ENCODE peak calls at places on chromosomes 3 and 15, in seven cellular contexts. W, K, G, Y, J, F and R are unnamed samples.

GRCh38 chr3:195209836-195210551 is 61.0 kb downstream of the XXYLT1 start:
- DNase-seq in G (peak), Y (peak), F (no peak), J (no peak), K (no peak), W (no peak), R (no peak)

GRCh38 chr3:66428733-66429132 is 72.1 kb downstream of the LRIG1 start:
- DNase-seq in J (peak), W (peak), K (peak), F (peak), G (peak), Y (no peak), R (peak)

GRCh38 chr3:54176106-54176505 is 53.8 kb downstream of the CACNA2D3 start:
- DNase-seq in F (no peak), J (no peak), Y (no peak), W (no peak), K (no peak), G (peak), R (no peak)

GRCh38 chr3:11300970-11301369 is 28.8 kb downstream of the ATG7 start:
- DNase-seq in G (no peak), J (no peak), W (no peak), F (no peak), Y (no peak), K (no peak), R (no peak)

GRCh38 chr15:100147828-100148227 is 193.9 kb downstream of the ADAMTS17 start:
- DNase-seq in G (peak), Y (no peak), F (no peak), K (no peak), J (no peak), W (no peak), R (no peak)

GRCh38 chr3:154967090-154967489 is 113.0 kb upstream of the MME start:
- DNase-seq in J (no peak), G (no peak), Y (no peak), K (no peak), W (no peak), F (no peak), R (no peak)

GRCh38 chr3:129975332-129976090 is 991 bp downstream of the TRH start:
- DNase-seq in Y (peak), J (no peak), G (no peak), W (no peak), F (peak), K (no peak), R (no peak)

GRCh38 chr15:67882487-67883227 is 42.8 kb upstream of the RNU6-1 start:
- DNase-seq in Y (no peak), W (no peak), J (no peak), K (no peak), F (no peak), G (peak), R (no peak)

GRCh38 chr3:161314836-161315391 is 56.4 kb downstream of the SPTSSB start:
- DNase-seq in G (no peak), J (no peak), Y (no peak), W (no peak), K (no peak), F (no peak), R (no peak)

GRCh38 chr3:59866076-59866475 is 816.3 kb upstream of the CFAP20DC start:
- DNase-seq in K (no peak), W (no peak), F (no peak), J (no peak), G (no peak), Y (no peak), R (no peak)

GRCh38 chr15:93028632-93029612 is 60.1 kb downstream of the RGMA start:
- DNase-seq in K (peak), J (peak), G (peak), W (peak), Y (peak), F (peak), R (peak)

GRCh38 chr3:908839-909238 is 184.0 kb upstream of the CNTN6 start:
- DNase-seq in W (no peak), K (no peak), G (no peak), J (no peak), F (no peak), Y (no peak), R (no peak)

GRCh38 chr3:48594431-48595049 is 589 bp downstream of the COL7A1 start:
- DNase-seq in F (no peak), W (no peak), K (no peak), G (peak), J (no peak), Y (no peak), R (no peak)

GRCh38 chr3:10334461-10334860 is 13.5 kb upstream of the SEC13 start:
- DNase-seq in F (no peak), G (peak), K (no peak), J (no peak), Y (no peak), W (no peak), R (no peak)

GRCh38 chr15:35289029-35289617 is 204.0 kb upstream of the NANOGP8 start:
- DNase-seq in F (no peak), G (peak), Y (no peak), J (no peak), K (peak), W (no peak), R (no peak)

GRCh38 chr15:92077353-92078080 is 224.0 kb downstream of the SLCO3A1 start:
- DNase-seq in W (no peak), Y (peak), K (peak), G (peak), J (peak), F (peak), R (no peak)

GRCh38 chr15:52480990-52481389 is 47.7 kb downstream of the MYO5A start:
- DNase-seq in W (no peak), J (no peak), Y (no peak), G (no peak), F (no peak), K (no peak), R (no peak)

GRCh38 chr3:194312743-194313281 is 38.3 kb downstream of the CPN2 start:
- DNase-seq in W (peak), F (peak), K (no peak), Y (peak), G (peak), J (peak), R (peak)

GRCh38 chr3:62201438-62202035 is 171.8 kb downstream of the FEZF2 start:
- DNase-seq in G (peak), W (peak), Y (no peak), F (no peak), J (no peak), K (peak), R (no peak)

GRCh38 chr15:86183765-86184491 is 104.3 kb downstream of the AGBL1 start:
- DNase-seq in Y (no peak), G (no peak), J (no peak), F (no peak), K (no peak), W (no peak), R (no peak)

GRCh38 chr15:68303560-68304436 is 26.3 kb downstream of the FEM1B start:
- DNase-seq in J (peak), K (no peak), W (no peak), G (no peak), Y (no peak), F (no peak), R (no peak)

GRCh38 chr15:84961114-84961452 is 20.6 kb upstream of the PDE8A start:
- DNase-seq in K (no peak), G (peak), F (no peak), J (no peak), W (peak), Y (no peak), R (no peak)

GRCh38 chr3:149367021-149367840 is 10.2 kb downstream of the TM4SF1 start:
- DNase-seq in G (peak), W (peak), J (no peak), F (no peak), K (peak), Y (no peak), R (peak)

GRCh38 chr3:28240440-28240839 is 979 bp upstream of the CMC1 start:
- DNase-seq in W (no peak), J (no peak), F (no peak), G (no peak), K (no peak), Y (no peak), R (no peak)

GRCh38 chr3:116148881-116149530 is 296.3 kb downstream of the LSAMP start:
- DNase-seq in F (no peak), K (no peak), W (no peak), J (no peak), G (no peak), Y (no peak), R (no peak)

GRCh38 chr15:87752250-87752951 is 504.1 kb downstream of the NTRK3 start:
- DNase-seq in J (no peak), K (peak), Y (no peak), G (peak), W (peak), F (no peak), R (peak)

GRCh38 chr3:12345141-12345561 is 56.3 kb downstream of the PPARG start:
- DNase-seq in W (peak), J (no peak), F (no peak), G (peak), K (peak), Y (no peak), R (peak)

GRCh38 chr3:98584563-98584962 is 8.8 kb downstream of the CPOX start:
- DNase-seq in W (no peak), Y (no peak), G (no peak), F (no peak), J (no peak), K (no peak), R (no peak)

GRCh38 chr15:91872356-91873132 is 19.0 kb downstream of the SLCO3A1 start:
- DNase-seq in K (no peak), G (no peak), J (peak), Y (peak), W (no peak), F (no peak), R (no peak)

GRCh38 chr3:49470714-49471420 is 800 bp downstream of the DAG1 start:
- DNase-seq in Y (no peak), F (no peak), K (no peak), G (no peak), J (no peak), W (no peak), R (no peak)

GRCh38 chr3:126207166-126207565 is 26.8 kb upstream of the ALDH1L1 start:
- DNase-seq in W (no peak), Y (no peak), J (no peak), F (no peak), K (no peak), G (no peak), R (no peak)

GRCh38 chr15:71588746-71589145 is 221.6 kb upstream of the NR2E3 start:
- DNase-seq in F (no peak), K (peak), W (no peak), G (peak), Y (no peak), J (no peak), R (no peak)

GRCh38 chr3:30720586-30721313 is 114.3 kb downstream of the TGFBR2 start:
- DNase-seq in W (peak), F (no peak), K (peak), Y (no peak), G (no peak), J (no peak), R (peak)

GRCh38 chr15:61915640-61916039 is 144.6 kb downstream of the VPS13C start:
- DNase-seq in G (no peak), K (no peak), W (no peak), J (no peak), F (no peak), Y (no peak), R (no peak)

GRCh38 chr3:26350853-26351252 is 271.7 kb upstream of the LRRC3B start:
- DNase-seq in K (no peak), W (no peak), G (no peak), F (no peak), J (no peak), Y (no peak), R (no peak)

GRCh38 chr15:43928152-43928551 is 101.3 kb downstream of the WDR76 start:
- DNase-seq in W (no peak), K (no peak), J (no peak), F (no peak), G (no peak), Y (no peak), R (no peak)
- H3K27ac ChIP-seq in W (no peak), K (no peak), J (no peak), F (no peak), G (no peak), Y (no peak), R (no peak)

GRCh38 chr3:190077646-190078045 is 43.1 kb downstream of the P3H2 start:
- DNase-seq in K (no peak), F (no peak), W (no peak), Y (no peak), J (no peak), G (no peak), R (no peak)
- H3K27ac ChIP-seq in K (no peak), F (no peak), W (peak), Y (no peak), J (peak), G (no peak), R (peak)

DNA sequence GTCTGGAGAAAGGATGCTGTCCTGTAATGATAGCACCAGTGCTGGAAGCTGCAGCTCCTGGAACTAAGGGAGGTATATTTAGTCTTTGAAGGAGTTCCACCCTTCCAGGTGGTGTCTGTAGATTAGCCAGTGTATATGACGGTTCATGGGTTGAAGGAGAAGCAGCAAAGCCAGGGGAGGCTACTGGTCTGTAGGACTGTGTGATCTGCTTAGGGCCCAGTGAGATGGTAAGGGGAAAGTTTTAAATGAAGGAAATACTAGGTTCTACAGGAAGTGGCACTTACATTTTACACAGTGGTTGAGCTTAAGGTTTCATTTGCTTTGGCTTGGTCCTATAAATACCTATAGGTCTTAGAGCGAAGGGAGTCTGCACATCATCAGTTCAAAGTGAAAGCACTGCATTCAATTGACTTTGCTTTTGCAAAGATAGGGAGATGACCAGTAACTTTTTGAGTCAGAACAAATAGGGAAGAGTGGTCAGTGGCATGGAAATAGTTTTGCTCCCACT is 5.6 kb downstream of the SLC25A38 start:
- DNase-seq in W (no peak), F (no peak), K (no peak), Y (no peak), J (no peak), G (no peak), R (no peak)
- H3K27ac ChIP-seq in W (no peak), F (no peak), K (no peak), Y (no peak), J (no peak), G (peak), R (no peak)

GRCh38 chr3:108011616-108012015 is 79.2 kb downstream of the CD47 start:
- DNase-seq in Y (no peak), G (no peak), F (no peak), J (no peak), K (no peak), W (no peak), R (no peak)
- H3K27ac ChIP-seq in Y (no peak), G (no peak), F (no peak), J (no peak), K (no peak), W (no peak), R (no peak)

GRCh38 chr3:14401692-14402303 is 608 bp upstream of the SLC6A6 start:
- DNase-seq in K (no peak), J (no peak), G (no peak), F (no peak), W (no peak), Y (no peak), R (no peak)

GRCh38 chr3:14405120-14405885 is 2.9 kb downstream of the SLC6A6 start:
- DNase-seq in G (peak), K (no peak), W (no peak), J (no peak), Y (no peak), F (no peak), R (no peak)

GRCh38 chr3:14402304-14402811 is at the start of gene SLC6A6:
- DNase-seq in K (peak), G (peak), W (peak), Y (peak), F (peak), J (peak), R (peak)

GRCh38 chr3:14404396-14405119 is 2.2 kb downstream of the SLC6A6 start:
- DNase-seq in J (no peak), K (no peak), Y (no peak), W (no peak), F (no peak), G (no peak), R (no peak)

GRCh38 chr3:14403636-14404395 is 1.4 kb downstream of the SLC6A6 start:
- DNase-seq in J (no peak), F (no peak), G (no peak), Y (peak), K (no peak), W (no peak), R (no peak)
- H3K27ac ChIP-seq in J (peak), F (no peak), G (no peak), Y (peak), K (peak), W (no peak), R (no peak)

GRCh38 chr3:107235923-107236315 is 141.3 kb upstream of the CCDC54 start:
- DNase-seq in K (peak), G (peak), F (peak), Y (no peak), W (peak), J (no peak), R (peak)
- H3K27ac ChIP-seq in K (no peak), G (no peak), F (no peak), Y (peak), W (peak), J (no peak), R (peak)